ENCODE peak calls at places on chromosome 3, in nine cellular contexts. W is uterus, N is AG04450, J is transverse colon, T is colonic mucosa, C is upper lobe of left lung, X is H1, Z is heart left ventricle, F is endodermal cell. Q is an unnamed sample.
A peak's percentile ranks its signal among the peaks of the same experiment; 100 is the strongest.

GRCh38 chr3:159548675-159549335 is 439.8 kb upstream of the IL12A start:
- DNase-seq in W (no peak), N (peak; percentile 36), J (no peak), T (no peak), C (no peak), X (no peak), Z (no peak), F (no peak), Q (no peak)

GRCh38 chr3:134803652-134804051 is 8.6 kb downstream of the EPHB1 start:
- DNase-seq in W (no peak), N (no peak), J (no peak), T (peak; percentile 2), C (no peak), X (no peak), Z (no peak), F (no peak), Q (no peak)

GRCh38 chr3:58063424-58063823 is 55.2 kb downstream of the FLNB start:
- DNase-seq in W (peak; percentile 72), N (no peak), J (peak; percentile 60), T (peak; percentile 76), C (peak; percentile 47), X (no peak), Z (peak; percentile 38), F (no peak), Q (no peak)

GRCh38 chr3:59212128-59212764 is 162.4 kb upstream of the CFAP20DC start:
- DNase-seq in W (no peak), N (peak; percentile 16), J (no peak), T (peak; percentile 23), C (no peak), X (no peak), Z (no peak), F (no peak), Q (no peak)

GRCh38 chr3:107668398-107668797 is 145.6 kb downstream of the BBX start:
- DNase-seq in W (no peak), N (no peak), J (no peak), T (no peak), C (no peak), X (no peak), Z (no peak), F (no peak), Q (no peak)

GRCh38 chr3:158791259-158791920 is 10.5 kb upstream of the MFSD1 start:
- DNase-seq in W (no peak), N (no peak), J (no peak), T (no peak), C (no peak), X (no peak), Z (no peak), F (no peak), Q (no peak)

GRCh38 chr3:195095035-195095703 is 175.8 kb downstream of the XXYLT1 start:
- DNase-seq in W (no peak), N (no peak), J (peak; percentile 49), T (no peak), C (no peak), X (no peak), Z (peak; percentile 31), F (no peak), Q (no peak)

GRCh38 chr3:49803464-49804140 is 541 bp downstream of the INKA1 start:
- DNase-seq in W (peak; percentile 40), N (no peak), J (peak; percentile 52), T (no peak), C (no peak), X (no peak), Z (peak; percentile 72), F (no peak), Q (no peak)

GRCh38 chr3:17640466-17640865 is 102.0 kb downstream of the TBC1D5 start:
- DNase-seq in W (no peak), N (no peak), J (no peak), T (no peak), C (no peak), X (no peak), Z (no peak), F (no peak), Q (no peak)

GRCh38 chr3:177948716-177949422 is 587.4 kb upstream of the KCNMB2 start:
- DNase-seq in W (no peak), N (no peak), J (no peak), T (no peak), C (no peak), X (no peak), Z (no peak), F (no peak), Q (no peak)

DNA sequence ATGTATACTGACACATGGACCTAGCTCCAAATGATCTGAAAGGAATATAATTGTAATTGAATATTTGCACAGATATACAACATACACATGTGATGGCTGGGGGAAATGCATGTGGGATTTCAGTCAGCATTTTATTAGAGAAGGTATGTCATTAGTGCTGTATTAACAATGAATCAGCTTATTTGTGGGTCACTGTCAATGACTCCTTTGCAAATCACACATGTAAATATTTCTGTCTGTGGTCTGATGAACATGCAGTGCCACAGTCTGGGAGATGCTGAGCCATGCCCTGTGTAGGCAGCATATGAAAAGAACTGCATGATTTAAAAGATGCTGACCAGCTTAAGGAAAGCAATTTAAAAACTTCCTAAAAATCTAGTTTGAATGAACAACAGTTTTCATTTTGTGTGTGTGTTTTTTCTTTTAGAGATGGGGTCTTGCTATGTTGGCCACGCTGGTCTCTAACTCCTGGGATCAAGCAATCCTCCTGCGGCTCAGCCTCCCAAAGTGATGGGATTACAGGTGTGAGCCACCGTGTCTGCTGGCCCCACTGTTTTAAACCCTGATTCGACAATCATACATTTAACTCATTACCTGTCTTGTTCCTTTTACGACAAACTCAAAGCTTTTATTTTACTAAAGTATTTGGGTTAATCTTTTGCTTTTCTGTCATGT is 808 bp upstream of the B3GNT5 start:
- DNase-seq in W (no peak), N (no peak), J (no peak), T (no peak), C (no peak), X (no peak), Z (no peak), F (no peak), Q (no peak)
- H3K4me3 ChIP-seq in W (peak overlapping the region; percentile 98), N (no peak overlapping the region), J (no peak overlapping the region), T (no peak overlapping the region), C (no peak overlapping the region), X (no peak overlapping the region), Z (no peak overlapping the region), F (peak overlapping the region; percentile 76), Q (peak overlapping the region; percentile 81)

DNA sequence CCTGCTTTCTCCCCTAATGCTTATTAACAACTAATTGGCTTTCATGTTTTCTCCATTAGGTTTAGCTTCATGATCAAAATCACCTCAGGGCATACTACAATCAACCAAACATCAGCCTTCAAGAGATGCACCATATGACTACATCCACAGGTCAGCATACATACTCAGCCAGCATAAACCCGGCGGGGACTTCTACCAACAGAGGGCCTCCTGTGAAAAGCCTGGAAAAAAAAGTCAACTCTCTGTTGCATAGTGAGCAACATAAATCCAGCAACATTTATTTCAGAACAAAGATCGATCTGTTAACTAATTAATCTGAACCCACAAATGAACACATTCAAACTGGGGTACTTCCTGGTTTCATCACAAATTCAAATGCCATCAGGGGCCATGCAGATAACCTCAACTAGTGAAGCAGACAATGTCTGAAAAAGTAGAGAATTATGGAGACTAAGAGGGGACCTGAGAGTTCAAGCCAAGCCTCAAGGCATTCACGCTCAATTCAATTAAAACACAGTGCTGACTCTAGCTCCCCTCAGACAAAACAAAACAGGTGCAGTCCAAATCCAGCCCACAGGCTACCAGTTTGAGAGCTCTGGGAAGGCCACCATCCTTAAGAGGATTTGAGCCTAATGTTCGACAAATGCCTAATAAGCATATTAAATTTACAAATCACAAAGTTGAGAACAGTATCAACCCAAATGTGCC is 124.5 kb downstream of the MAGI1 start:
- DNase-seq in W (no peak), N (no peak), J (no peak), T (no peak), C (no peak), X (no peak), Z (no peak), F (no peak), Q (peak; percentile 46)
- TF ChIP-seq CTCF in W (no peak), N (peak; percentile 40), J (no peak), T (no peak), C (no peak), X (peak; percentile 14), Z (peak; percentile 21), F (peak; percentile 63), Q (peak; percentile 22)

DNA sequence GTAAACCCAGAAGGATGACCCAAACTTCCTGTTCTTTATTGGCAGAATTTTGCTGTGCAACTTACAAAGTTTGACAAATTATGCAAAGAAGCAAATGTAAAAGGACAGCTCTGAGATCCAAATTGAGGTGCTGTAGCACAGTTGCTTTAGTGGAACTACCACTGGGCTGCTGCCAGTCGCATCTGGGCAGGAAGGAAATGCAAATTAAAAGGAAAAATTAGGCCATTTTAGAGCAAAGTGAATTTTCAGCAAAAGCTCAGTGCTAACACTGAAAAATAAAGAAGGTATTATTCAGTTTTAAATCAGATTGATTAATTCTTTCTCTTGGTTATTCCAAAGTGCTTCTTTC is 104.5 kb downstream of the ZMAT3 start:
- DNase-seq in W (no peak), N (no peak), J (no peak), T (no peak), C (no peak), X (no peak), Z (no peak), F (no peak), Q (peak; percentile 11)
- H3K27ac ChIP-seq in W (peak overlapping the region; percentile 50), N (no peak overlapping the region), J (no peak overlapping the region), T (no peak overlapping the region), C (no peak overlapping the region), X (no peak overlapping the region), Z (no peak overlapping the region), F (no peak overlapping the region), Q (peak overlapping the region; percentile 51)

GRCh38 chr3:192986399-192986798 is 68.7 kb upstream of the MB21D2 start:
- DNase-seq in W (no peak), N (no peak), J (no peak), T (no peak), C (no peak), X (no peak), Z (no peak), F (peak; percentile 52), Q (no peak)
- H3K4me3 ChIP-seq in W (no peak overlapping the region), N (no peak overlapping the region), J (no peak overlapping the region), T (no peak overlapping the region), C (no peak overlapping the region), X (no peak overlapping the region), Z (no peak overlapping the region), F (no peak overlapping the region), Q (no peak overlapping the region)